ENCODE peak calls at places on chromosomes 4 and X, in five cellular contexts. H, D, J, T and L are unnamed samples.

GRCh38 chr4:105994061-105994460 is 98.8 kb downstream of the NPNT start:
- DNase-seq in H (no peak), D (no peak), J (no peak), T (no peak), L (no peak)

GRCh38 chrX:39613508-39613921 is 484.2 kb downstream of the BCOR start:
- DNase-seq in H (peak; percentile 67), D (no peak), J (peak; percentile 56), T (peak; percentile 42), L (no peak)

GRCh38 chrX:136953867-136954787 is 73.6 kb upstream of the RBMX start:
- DNase-seq in H (peak; percentile 63), D (peak; percentile 67), J (peak; percentile 60), T (peak; percentile 22), L (peak; percentile 73)

GRCh38 chr4:54658321-54659093 is 750 bp downstream of the KIT start:
- DNase-seq in H (peak; percentile 54), D (peak; percentile 36), J (peak; percentile 18), T (peak; percentile 47), L (peak; percentile 55)

GRCh38 chrX:143940119-143940518 is 56.2 kb downstream of the UBE2NL start:
- DNase-seq in H (no peak), D (no peak), J (no peak), T (no peak), L (no peak)

GRCh38 chr4:112517067-112517588 is 1.1 kb upstream of the NEUROG2 start:
- DNase-seq in H (peak; percentile 64), D (no peak), J (no peak), T (no peak), L (no peak)

GRCh38 chr4:1113311-1114009 is at the start of gene RNF212:
- DNase-seq in H (peak; percentile 65), D (no peak), J (no peak), T (no peak), L (peak; percentile 29)

GRCh38 chr4:153023692-153024394 is 87.7 kb downstream of the FHDC1 start:
- DNase-seq in H (no peak), D (no peak), J (no peak), T (no peak), L (no peak)

GRCh38 chr4:164467493-164467892 is 286.4 kb upstream of the SMIM31 start:
- DNase-seq in H (no peak), D (no peak), J (no peak), T (no peak), L (no peak)

GRCh38 chr4:153900426-153900825 is 111.5 kb upstream of the SFRP2 start:
- DNase-seq in H (no peak), D (no peak), J (no peak), T (no peak), L (no peak)

GRCh38 chr4:123616970-123617392 is 220.4 kb downstream of the SPRY1 start:
- DNase-seq in H (no peak), D (no peak), J (peak; percentile 70), T (peak; percentile 86), L (peak; percentile 63)

GRCh38 chr4:1563241-1563640 is 120.9 kb downstream of the FAM53A start:
- DNase-seq in H (no peak), D (no peak), J (no peak), T (no peak), L (no peak)

GRCh38 chrX:375181-376036 is 11.3 kb downstream of the PPP2R3B start:
- DNase-seq in H (no peak), D (no peak), J (no peak), T (no peak), L (no peak)

GRCh38 chr4:1409079-1409805 is 3.0 kb upstream of the NKX1-1 start:
- DNase-seq in H (no peak), D (no peak), J (no peak), T (no peak), L (no peak)

GRCh38 chrX:21766101-21766500 is 8.2 kb upstream of the SMPX start:
- DNase-seq in H (no peak), D (no peak), J (no peak), T (no peak), L (no peak)

GRCh38 chrX:42096262-42096939 is 173.0 kb upstream of the CASK start:
- DNase-seq in H (no peak), D (peak; percentile 96), J (no peak), T (peak; percentile 5), L (no peak)

GRCh38 chrX:53445977-53446376 is 11.8 kb upstream of the HSD17B10 start:
- DNase-seq in H (peak; percentile 49), D (peak; percentile 30), J (no peak), T (no peak), L (peak; percentile 43)

GRCh38 chr4:2280531-2281300 is 18.8 kb upstream of the MXD4 start:
- DNase-seq in H (no peak), D (no peak), J (no peak), T (no peak), L (no peak)

GRCh38 chr4:113050837-113051236 is 1.4 kb downstream of the ANK2 start:
- DNase-seq in H (no peak), D (no peak), J (no peak), T (no peak), L (no peak)

GRCh38 chr4:34105311-34105710 is 2139.0 kb downstream of the ARAP2 start:
- DNase-seq in H (no peak), D (no peak), J (no peak), T (no peak), L (no peak)

GRCh38 chrX:79078114-79078513 is 66.4 kb upstream of the GPR174 start:
- DNase-seq in H (no peak), D (no peak), J (no peak), T (no peak), L (no peak)

GRCh38 chr4:176981551-176981950 is 188.8 kb upstream of the VEGFC start:
- DNase-seq in H (no peak), D (peak; percentile 72), J (no peak), T (no peak), L (no peak)

GRCh38 chrX:42944381-42944998 is 166.5 kb upstream of the PPP1R2C start:
- DNase-seq in H (no peak), D (no peak), J (no peak), T (no peak), L (no peak)

GRCh38 chr4:80071643-80072606 is 1.1 kb downstream of the ANTXR2 start:
- DNase-seq in H (peak; percentile 73), D (peak; percentile 22), J (peak; percentile 58), T (peak; percentile 50), L (peak; percentile 48)

GRCh38 chrX:292900-293897 is 12.0 kb downstream of the PLCXD1 start:
- DNase-seq in H (no peak), D (no peak), J (no peak), T (no peak), L (no peak)

GRCh38 chr4:110624016-110624770 is 1.3 kb upstream of the PITX2 start:
- DNase-seq in H (no peak), D (no peak), J (no peak), T (no peak), L (no peak)

GRCh38 chr4:110626532-110627153 is 3.8 kb upstream of the PITX2 start:
- DNase-seq in H (peak; percentile 63), D (no peak), J (no peak), T (no peak), L (no peak)

GRCh38 chr4:110624904-110625494 is 2.1 kb upstream of the PITX2 start:
- DNase-seq in H (no peak), D (no peak), J (no peak), T (no peak), L (no peak)

GRCh38 chr4:110623710-110624015 is 786 bp upstream of the PITX2 start:
- DNase-seq in H (no peak), D (no peak), J (no peak), T (no peak), L (no peak)

DNA sequence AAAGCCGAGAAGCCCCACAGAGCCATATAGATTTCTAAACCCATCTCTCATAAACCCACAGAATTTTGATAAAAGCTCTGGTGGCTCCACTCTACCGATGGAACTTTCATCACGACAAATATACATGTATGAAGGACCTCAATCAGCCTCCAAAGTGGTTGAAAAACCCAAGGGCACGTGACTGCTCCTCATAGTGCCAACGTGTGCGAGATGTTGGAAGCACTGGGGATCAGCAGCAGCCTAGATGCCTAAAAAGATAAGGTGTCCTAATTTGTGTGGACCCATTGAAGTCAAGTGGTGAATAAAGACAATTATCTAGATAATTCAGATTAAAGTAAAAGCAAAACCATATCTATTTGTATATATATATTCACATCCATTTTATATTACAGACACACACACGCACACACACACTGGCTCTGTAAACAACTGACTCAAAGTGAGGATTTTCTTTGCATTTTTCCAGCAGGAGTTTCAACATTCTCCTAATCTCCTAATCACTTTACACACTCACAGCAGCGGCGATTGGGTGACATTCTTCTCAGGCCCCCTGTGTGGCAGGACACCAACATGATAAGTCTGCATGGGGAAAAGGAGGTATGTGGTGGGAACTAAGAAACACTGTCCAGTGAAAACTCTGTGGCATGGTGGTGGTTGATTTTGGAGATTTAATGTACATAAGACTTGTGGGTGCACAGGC is 2.9 kb upstream of the PITX2 start:
- DNase-seq in H (no peak), D (no peak), J (no peak), T (no peak), L (no peak)
- H3K27ac ChIP-seq in H (no peak overlapping the region), D (no peak overlapping the region), J (no peak overlapping the region), T (no peak overlapping the region), L (no peak overlapping the region)

DNA sequence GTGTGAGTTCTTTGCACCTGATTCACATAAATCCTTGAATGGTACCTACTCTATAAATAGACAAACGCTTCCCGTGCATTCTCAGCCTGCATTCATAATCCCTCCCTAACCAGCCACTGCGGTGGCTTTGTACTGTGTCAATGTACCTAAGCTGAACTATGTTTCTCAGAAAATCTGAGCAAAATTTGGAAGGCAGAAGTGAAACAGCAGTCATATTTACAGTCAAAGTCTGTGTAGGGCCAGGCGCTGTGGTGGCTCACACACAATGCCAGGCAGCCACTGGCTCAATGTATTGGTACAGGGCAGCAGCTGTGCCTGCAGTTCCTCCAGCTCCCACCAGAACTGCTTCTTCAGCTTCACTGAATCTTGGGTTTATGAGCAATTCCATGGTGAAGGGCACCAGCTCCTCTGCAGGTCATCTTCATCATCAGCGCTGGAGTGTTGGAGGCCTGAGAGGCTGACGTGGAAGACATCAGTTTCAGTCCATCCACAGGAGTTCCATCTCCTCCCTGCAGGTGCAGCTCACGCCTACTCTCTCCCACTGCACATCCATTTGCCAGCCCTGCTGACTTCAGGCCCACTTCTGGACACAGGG is 32.3 kb upstream of the IRF2 start:
- DNase-seq in H (peak; percentile 34), D (no peak), J (no peak), T (no peak), L (no peak)
- TF ChIP-seq CTCF in H (peak; percentile 48), D (no peak), J (no peak), T (peak; percentile 9), L (peak; percentile 24)

GRCh38 chr4:52483186-52483585 is 175.9 kb downstream of the USP46 start:
- DNase-seq in H (no peak), D (no peak), J (no peak), T (no peak), L (no peak)
- H3K27ac ChIP-seq in H (no peak overlapping the region), D (no peak overlapping the region), J (no peak overlapping the region), T (no peak overlapping the region), L (no peak overlapping the region)

GRCh38 chrX:81957318-81957717 is 755.4 kb downstream of the SH3BGRL start:
- DNase-seq in H (no peak), D (no peak), J (no peak), T (no peak), L (no peak)

DNA sequence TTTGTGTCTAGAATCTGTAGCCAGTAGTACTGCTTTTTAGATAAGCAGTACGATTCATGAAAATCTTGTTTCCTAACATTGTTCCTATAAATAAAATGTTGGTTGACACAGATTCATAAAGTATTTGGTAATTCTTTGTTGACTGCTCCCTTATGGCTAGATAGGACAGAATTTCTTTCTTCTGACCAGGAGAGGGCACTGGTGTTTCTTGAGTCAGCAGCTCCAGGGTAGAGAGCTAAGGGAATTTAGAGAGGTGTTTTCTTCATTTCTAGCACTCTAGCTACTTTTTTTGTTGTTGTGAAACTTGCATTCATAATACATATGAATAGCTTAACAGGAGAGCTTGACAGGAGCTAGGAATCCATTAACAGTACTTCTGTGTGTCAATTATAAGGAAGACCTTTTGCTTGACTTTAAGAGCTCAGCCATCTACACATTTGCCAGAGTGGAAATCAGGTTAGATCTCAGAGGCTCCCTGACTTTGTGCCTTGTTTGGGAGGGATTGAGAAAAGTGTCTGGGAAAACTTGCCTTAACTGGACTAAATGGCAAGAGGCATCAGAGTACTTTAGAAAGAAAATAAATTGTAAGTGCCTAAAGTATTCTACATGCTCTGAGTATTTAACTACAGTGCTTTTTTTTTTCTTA is 756.1 kb downstream of the SH3BGRL start:
- DNase-seq in H (no peak), D (peak; percentile 1), J (no peak), T (no peak), L (no peak)
- TF ChIP-seq CTCF in H (peak; percentile 52), D (peak; percentile 23), J (no peak), T (peak; percentile 47), L (peak; percentile 27)